ENCODE peak calls at places on chromosomes 16 and 17, in eight cellular contexts. V is HCT116, I is A549, F is mammary epithelial cell, Z is endothelial cell of umbilical vein, X is mesenchymal stem cell, S is PC-9, N is PC-3. T is an unnamed sample.

GRCh38 chr16:30076276-30076791 is 540 bp downstream of the PPP4C start:
- DNase-seq in Z (peak; percentile 31), X (no peak), S (no peak), F (peak; percentile 42), V (no peak), N (no peak), I (no peak), T (no peak)

GRCh38 chr17:37824534-37825485 is 80.0 kb upstream of the HNF1B start:
- DNase-seq in I (peak; percentile 95), F (peak; percentile 92), X (peak; percentile 86), V (no peak), N (peak; percentile 63), S (no peak), Z (peak; percentile 92), T (no peak)

GRCh38 chr16:17345043-17345442 is 125.7 kb downstream of the XYLT1 start:
- DNase-seq in Z (no peak), S (no peak), I (no peak), V (no peak), N (no peak), X (no peak), F (no peak), T (no peak)

GRCh38 chr16:6131526-6132050 is 1034.0 kb upstream of the EEF2KMT start:
- DNase-seq in N (no peak), Z (no peak), V (no peak), F (no peak), X (no peak), I (no peak), S (no peak), T (no peak)

GRCh38 chr17:18089613-18090012 is 1.9 kb downstream of the DRG2 start:
- DNase-seq in V (no peak), X (peak; percentile 27), S (no peak), I (no peak), F (no peak), N (no peak), Z (no peak), T (no peak)

GRCh38 chr16:50067290-50067853 is 1.6 kb downstream of the HEATR3 start:
- DNase-seq in X (peak; percentile 79), F (peak; percentile 16), I (peak; percentile 12), V (peak; percentile 22), N (peak; percentile 36), S (no peak), Z (peak; percentile 73), T (peak; percentile 53)

GRCh38 chr16:30736995-30737793 is 11.0 kb upstream of the PHKG2 start:
- DNase-seq in F (no peak), X (no peak), N (no peak), Z (no peak), V (no peak), S (no peak), I (no peak), T (no peak)

GRCh38 chr16:79437764-79438728 is 162.5 kb downstream of the MAF start:
- DNase-seq in S (no peak), F (no peak), N (no peak), Z (no peak), V (no peak), I (no peak), X (no peak), T (peak; percentile 71)

GRCh38 chr17:66426397-66427033 is 124.1 kb downstream of the PRKCA start:
- DNase-seq in X (no peak), I (no peak), F (no peak), V (peak; percentile 31), S (no peak), N (peak; percentile 66), Z (no peak), T (no peak)

GRCh38 chr17:75146597-75146996 is 7.7 kb downstream of the JPT1 start:
- DNase-seq in X (no peak), S (no peak), Z (no peak), F (no peak), N (no peak), V (no peak), I (no peak), T (no peak)

GRCh38 chr17:50944054-50944901 is 78.1 kb upstream of the TOB1 start:
- DNase-seq in Z (peak; percentile 24), V (no peak), N (peak; percentile 79), F (no peak), S (peak; percentile 84), X (peak; percentile 57), I (peak; percentile 94), T (peak; percentile 75)

GRCh38 chr16:58258326-58258725 is 36.5 kb downstream of the PRSS54 start:
- DNase-seq in I (no peak), V (no peak), F (peak; percentile 60), S (no peak), N (no peak), Z (no peak), X (no peak), T (no peak)

GRCh38 chr16:26464576-26465266 is 602.0 kb upstream of the C16orf82 start:
- DNase-seq in X (no peak), S (no peak), I (no peak), V (no peak), Z (no peak), N (no peak), F (no peak), T (no peak)

GRCh38 chr16:81204794-81205680 is 33.5 kb upstream of the BCO1 start:
- DNase-seq in S (no peak), N (peak; percentile 59), X (peak; percentile 68), F (peak; percentile 36), V (peak; percentile 59), Z (peak; percentile 73), I (peak; percentile 63), T (peak; percentile 59)

GRCh38 chr16:66382966-66383299 is 16.4 kb downstream of the CDH5 start:
- DNase-seq in F (peak; percentile 79), Z (peak; percentile 93), S (peak; percentile 96), N (peak; percentile 85), X (peak; percentile 80), I (peak; percentile 58), V (no peak), T (no peak)

GRCh38 chr16:76277099-76278030 is at the start of gene CNTNAP4:
- DNase-seq in X (no peak), I (no peak), V (no peak), S (no peak), Z (no peak), F (no peak), N (no peak), T (peak; percentile 69)

GRCh38 chr16:53404959-53405358 is 29.3 kb upstream of the RBL2 start:
- DNase-seq in N (peak; percentile 10), X (no peak), F (no peak), I (no peak), Z (no peak), S (no peak), V (no peak), T (no peak)

GRCh38 chr17:72383053-72383847 is 262.4 kb downstream of the SOX9 start:
- DNase-seq in N (no peak), F (no peak), V (no peak), Z (no peak), I (no peak), X (no peak), S (no peak), T (peak; percentile 49)

GRCh38 chr16:31202402-31203385 is at the start of gene PYCARD:
- DNase-seq in I (no peak), X (peak; percentile 43), Z (peak; percentile 36), V (no peak), S (no peak), F (peak; percentile 49), N (peak; percentile 17), T (peak; percentile 49)

GRCh38 chr17:61420745-61421398 is 21.2 kb downstream of the TBX2 start:
- DNase-seq in I (no peak), X (no peak), F (no peak), S (no peak), N (no peak), Z (no peak), V (no peak), T (no peak)

GRCh38 chr17:50428831-50429424 is 2.9 kb downstream of the ACSF2 start:
- DNase-seq in Z (no peak), F (peak; percentile 95), X (no peak), S (no peak), N (no peak), I (no peak), V (no peak), T (no peak)

GRCh38 chr16:2963074-2963610 is 933 bp upstream of the KREMEN2 start:
- DNase-seq in X (no peak), I (no peak), V (no peak), N (no peak), Z (no peak), F (no peak), S (no peak), T (peak; percentile 54)

GRCh38 chr16:87194172-87194571 is 123.0 kb downstream of the C16orf95 start:
- DNase-seq in I (no peak), S (no peak), X (no peak), V (no peak), Z (no peak), F (no peak), N (no peak), T (no peak)

GRCh38 chr16:3514621-3515020 is 13.8 kb downstream of the CLUAP1 start:
- DNase-seq in I (no peak), N (no peak), S (peak; percentile 94), V (no peak), X (peak; percentile 54), F (peak; percentile 76), Z (no peak), T (no peak)

GRCh38 chr17:82029391-82029790 is 2.1 kb upstream of the RAC3 start:
- DNase-seq in I (no peak), S (no peak), X (no peak), V (no peak), Z (no peak), F (no peak), N (no peak), T (no peak)
- H3K4me2 ChIP-seq in I (no peak overlapping the region), S (no peak overlapping the region), X (no peak overlapping the region), V (no peak overlapping the region), Z (no peak overlapping the region), F (no peak overlapping the region), N (no peak overlapping the region), T (no peak overlapping the region)

DNA sequence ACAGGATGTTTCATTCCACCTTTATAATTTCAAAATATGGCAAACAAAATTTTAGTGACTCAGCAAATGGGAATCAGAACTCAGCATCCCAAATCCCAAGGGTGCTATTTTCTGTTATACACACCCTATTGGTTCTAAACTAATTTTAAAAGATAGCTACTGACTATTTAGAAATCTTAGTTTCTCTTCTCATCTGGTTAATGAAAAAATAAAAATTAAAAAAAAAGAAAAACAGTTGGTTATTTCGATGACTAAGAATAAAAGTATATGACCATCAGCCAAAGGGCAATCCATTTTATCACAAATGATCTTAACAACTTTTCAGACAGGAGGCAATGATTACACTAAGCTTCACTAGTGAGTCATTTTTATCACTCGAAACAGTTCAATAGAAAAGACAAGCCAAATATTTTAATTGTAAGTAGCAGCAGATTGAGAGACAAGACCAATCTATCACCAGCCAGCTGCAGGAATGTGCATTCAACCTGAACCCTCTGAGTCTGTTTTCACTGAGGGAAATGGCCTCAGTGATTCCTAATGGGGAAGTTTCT is 15.2 kb downstream of the PHLPP2 start:
- DNase-seq in V (no peak), X (peak; percentile 30), I (no peak), S (peak; percentile 85), Z (peak; percentile 50), F (peak; percentile 41), N (peak; percentile 19), T (no peak)
- H3K4me2 ChIP-seq in V (peak overlapping the region; percentile 41), X (peak overlapping the region; percentile 23), I (peak overlapping the region; percentile 66), S (peak overlapping the region; percentile 74), Z (peak overlapping the region; percentile 20), F (peak overlapping the region; percentile 80), N (peak overlapping the region; percentile 46), T (no peak overlapping the region)

GRCh38 chr17:42025191-42025579 is 5.3 kb downstream of the NKIRAS2 start:
- DNase-seq in F (no peak), S (no peak), Z (no peak), V (no peak), X (no peak), I (no peak), N (no peak), T (no peak)
- H3K4me2 ChIP-seq in F (no peak overlapping the region), S (peak overlapping the region; percentile 67), Z (peak overlapping the region; percentile 20), V (peak overlapping the region; percentile 50), X (peak overlapping the region; percentile 4), I (peak overlapping the region; percentile 57), N (no peak overlapping the region), T (no peak overlapping the region)

GRCh38 chr16:84595052-84595481 is 22.8 kb downstream of the COTL1 start:
- DNase-seq in X (no peak), F (no peak), I (no peak), S (no peak), V (no peak), N (no peak), Z (no peak), T (no peak)
- H3K4me2 ChIP-seq in X (no peak overlapping the region), F (no peak overlapping the region), I (no peak overlapping the region), S (no peak overlapping the region), V (no peak overlapping the region), N (no peak overlapping the region), Z (no peak overlapping the region), T (no peak overlapping the region)